ENCODE peak calls at places on chromosome 21, in four cellular contexts. One of them, this sample, is unnamed.

GRCh38 chr21:26966978-26967913 is at the start of gene ADAMTS5:
- DNase-seq in HepG2: no peak
- DNase-seq in K562: no peak
- DNase-seq in GM12878: no peak
- DNase-seq in this sample: peak

GRCh38 chr21:45421846-45422775 is 17.1 kb downstream of the COL18A1 start:
- DNase-seq in HepG2: no peak
- DNase-seq in K562: no peak
- DNase-seq in GM12878: no peak
- DNase-seq in this sample: no peak

GRCh38 chr21:44729336-44730027 is 18.1 kb upstream of the TSPEAR start:
- DNase-seq in HepG2: no peak
- DNase-seq in GM12878: no peak
- DNase-seq in K562: no peak
- DNase-seq in this sample: no peak

GRCh38 chr21:45887121-45887611 is 94.4 kb upstream of the COL6A1 start:
- DNase-seq in K562: no peak
- DNase-seq in GM12878: no peak
- DNase-seq in HepG2: no peak
- DNase-seq in this sample: no peak

GRCh38 chr21:46005081-46005480 is 23.5 kb downstream of the COL6A1 start:
- DNase-seq in GM12878: no peak
- DNase-seq in HepG2: no peak
- DNase-seq in K562: no peak
- DNase-seq in this sample: no peak

GRCh38 chr21:45863267-45863666 is 118.3 kb upstream of the COL6A1 start:
- DNase-seq in GM12878: no peak
- DNase-seq in K562: no peak
- DNase-seq in HepG2: no peak
- DNase-seq in this sample: no peak

GRCh38 chr21:18529253-18529652 is 125.7 kb upstream of the TMPRSS15 start:
- DNase-seq in K562: no peak
- DNase-seq in GM12878: no peak
- DNase-seq in HepG2: no peak
- DNase-seq in this sample: no peak

GRCh38 chr21:21003701-21004100 is 5.5 kb downstream of the NCAM2 start:
- DNase-seq in HepG2: peak
- DNase-seq in K562: peak
- DNase-seq in GM12878: no peak
- DNase-seq in this sample: peak

GRCh38 chr21:16388911-16389515 is 659.2 kb downstream of the USP25 start:
- DNase-seq in GM12878: no peak
- DNase-seq in HepG2: no peak
- DNase-seq in K562: no peak
- DNase-seq in this sample: no peak

GRCh38 chr21:28615276-28615675 is 377.4 kb downstream of the LTN1 start:
- DNase-seq in GM12878: no peak
- DNase-seq in HepG2: no peak
- DNase-seq in K562: no peak
- DNase-seq in this sample: no peak

GRCh38 chr21:28018741-28019669 is 973.7 kb downstream of the LTN1 start:
- DNase-seq in GM12878: no peak
- DNase-seq in K562: no peak
- DNase-seq in HepG2: no peak
- DNase-seq in this sample: no peak

GRCh38 chr21:27246741-27247140 is 279.9 kb upstream of the ADAMTS5 start:
- DNase-seq in GM12878: no peak
- DNase-seq in K562: no peak
- DNase-seq in HepG2: no peak
- DNase-seq in this sample: no peak

GRCh38 chr21:17406202-17406601 is 106.6 kb upstream of the CXADR start:
- DNase-seq in K562: no peak
- DNase-seq in GM12878: no peak
- DNase-seq in HepG2: no peak
- DNase-seq in this sample: no peak

GRCh38 chr21:44838038-44838895 is 20.4 kb upstream of the SUMO3 start:
- DNase-seq in K562: peak
- DNase-seq in GM12878: no peak
- DNase-seq in HepG2: no peak
- DNase-seq in this sample: no peak

GRCh38 chr21:29382029-29382654 is 83.4 kb downstream of the BACH1 start:
- DNase-seq in HepG2: peak
- DNase-seq in K562: no peak
- DNase-seq in GM12878: no peak
- DNase-seq in this sample: no peak

GRCh38 chr21:45427331-45428271 is 22.6 kb downstream of the COL18A1 start:
- DNase-seq in GM12878: no peak
- DNase-seq in K562: peak
- DNase-seq in HepG2: peak
- DNase-seq in this sample: no peak

GRCh38 chr21:31845151-31845550 is 27.7 kb upstream of the HUNK start:
- DNase-seq in K562: no peak
- DNase-seq in HepG2: no peak
- DNase-seq in GM12878: no peak
- DNase-seq in this sample: no peak

DNA sequence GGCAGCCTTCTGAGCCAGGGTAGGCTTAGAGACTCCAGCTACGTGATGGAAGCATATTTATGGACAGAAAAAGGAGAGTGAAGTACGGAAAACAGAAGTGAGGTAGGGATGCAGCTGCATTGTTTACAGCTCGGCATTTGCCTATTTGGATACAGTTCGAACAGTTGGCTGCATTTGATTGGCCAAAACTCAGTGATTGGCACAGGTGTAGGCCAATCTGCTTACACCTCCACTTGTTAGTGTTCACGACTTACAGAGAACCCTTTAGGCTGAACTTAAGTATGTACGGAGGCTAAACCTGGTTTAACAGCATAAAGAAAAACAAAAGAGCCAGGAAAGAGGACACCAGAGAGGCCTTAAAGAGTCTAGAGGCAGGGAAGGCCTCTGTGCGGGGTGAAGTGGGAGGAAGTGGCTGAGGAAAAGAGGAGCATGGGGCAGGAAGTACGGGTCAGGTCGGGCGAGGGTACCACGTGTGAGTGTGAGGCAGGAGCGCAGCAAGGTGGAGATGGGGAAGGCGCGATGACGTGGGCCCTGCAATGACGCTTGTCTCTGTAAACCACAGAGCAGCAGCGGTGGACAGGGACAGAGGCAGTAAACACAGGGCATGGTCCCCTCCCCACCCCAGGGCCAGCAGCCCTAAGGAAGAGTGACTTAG is 32.0 kb downstream of the RSPH1 start:
- DNase-seq in K562: no peak
- DNase-seq in GM12878: no peak
- DNase-seq in HepG2: peak
- DNase-seq in this sample: peak
- TF ChIP-seq SP1 in K562: no peak
- TF ChIP-seq SP1 in GM12878: peak
- TF ChIP-seq SP1 in HepG2: no peak
- TF ChIP-seq SP1 in this sample: no peak

DNA sequence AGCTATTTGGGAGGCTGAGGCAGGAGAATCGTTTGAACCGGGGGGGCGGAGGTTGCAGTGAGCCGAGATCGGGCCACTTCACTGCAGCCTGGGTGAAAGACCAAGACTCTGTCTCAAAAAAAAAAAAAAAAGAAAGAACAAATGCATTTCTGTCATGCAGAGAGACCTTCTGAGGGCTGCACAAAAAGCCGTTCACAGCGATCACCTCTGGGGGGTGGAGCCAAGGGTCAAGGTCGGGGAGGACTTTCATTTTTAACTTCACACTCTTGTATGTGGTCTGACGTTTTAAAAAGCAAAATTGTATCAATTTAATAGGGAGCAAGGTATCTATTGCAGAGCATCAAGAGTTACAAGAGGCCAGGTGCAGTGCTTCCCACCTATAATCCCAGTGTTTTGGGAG is 26.6 kb upstream of the CLDN14 start:
- DNase-seq in K562: no peak
- DNase-seq in HepG2: no peak
- DNase-seq in GM12878: no peak
- DNase-seq in this sample: no peak
- TF ChIP-seq BHLHE40 in K562: no peak
- TF ChIP-seq BHLHE40 in HepG2: no peak
- TF ChIP-seq BHLHE40 in GM12878: no peak
- TF ChIP-seq BHLHE40 in this sample: no peak

DNA sequence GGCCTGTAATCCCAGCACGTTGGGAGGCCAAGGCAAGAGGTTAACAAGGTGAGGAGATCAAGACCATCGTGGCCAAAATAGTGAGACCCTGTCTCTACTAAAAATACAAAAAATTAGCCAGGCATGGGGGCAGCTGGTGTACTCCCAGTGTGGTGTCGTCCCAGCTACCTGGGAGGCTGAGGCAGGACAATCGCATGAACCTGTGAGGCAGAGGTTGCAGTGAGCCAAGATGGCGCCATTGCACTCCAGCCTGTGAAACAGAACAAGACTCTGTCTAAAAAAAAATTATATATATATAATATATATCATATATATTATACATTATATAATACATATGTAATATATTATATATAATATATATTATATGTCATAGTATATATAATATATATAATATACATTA is 249.2 kb upstream of the TPTE start:
- DNase-seq in GM12878: no peak
- DNase-seq in K562: no peak
- DNase-seq in HepG2: peak
- DNase-seq in this sample: no peak
- TF ChIP-seq FOXM1 in GM12878: no peak
- TF ChIP-seq FOXM1 in K562: no peak
- TF ChIP-seq FOXM1 in HepG2: no peak
- TF ChIP-seq FOXM1 in this sample: no peak

GRCh38 chr21:30831194-30831765 is 1.7 kb upstream of the KRTAP7-1 start:
- DNase-seq in GM12878: no peak
- DNase-seq in K562: peak
- DNase-seq in HepG2: peak
- DNase-seq in this sample: peak
- TF ChIP-seq SP1 in GM12878: no peak
- TF ChIP-seq SP1 in K562: no peak
- TF ChIP-seq SP1 in HepG2: no peak
- TF ChIP-seq SP1 in this sample: no peak

GRCh38 chr21:35225573-35225972 is 176.5 kb upstream of the RUNX1 start:
- DNase-seq in K562: no peak
- DNase-seq in GM12878: no peak
- DNase-seq in HepG2: no peak
- DNase-seq in this sample: no peak

GRCh38 chr21:35223480-35224156 is 174.5 kb upstream of the RUNX1 start:
- DNase-seq in GM12878: no peak
- DNase-seq in HepG2: no peak
- DNase-seq in K562: no peak
- DNase-seq in this sample: no peak

GRCh38 chr21:35227774-35228173 is 178.7 kb upstream of the RUNX1 start:
- DNase-seq in HepG2: no peak
- DNase-seq in GM12878: no peak
- DNase-seq in K562: no peak
- DNase-seq in this sample: no peak

GRCh38 chr21:35226960-35227741 is 178.0 kb upstream of the RUNX1 start:
- DNase-seq in K562: no peak
- DNase-seq in HepG2: no peak
- DNase-seq in GM12878: peak
- DNase-seq in this sample: no peak

DNA sequence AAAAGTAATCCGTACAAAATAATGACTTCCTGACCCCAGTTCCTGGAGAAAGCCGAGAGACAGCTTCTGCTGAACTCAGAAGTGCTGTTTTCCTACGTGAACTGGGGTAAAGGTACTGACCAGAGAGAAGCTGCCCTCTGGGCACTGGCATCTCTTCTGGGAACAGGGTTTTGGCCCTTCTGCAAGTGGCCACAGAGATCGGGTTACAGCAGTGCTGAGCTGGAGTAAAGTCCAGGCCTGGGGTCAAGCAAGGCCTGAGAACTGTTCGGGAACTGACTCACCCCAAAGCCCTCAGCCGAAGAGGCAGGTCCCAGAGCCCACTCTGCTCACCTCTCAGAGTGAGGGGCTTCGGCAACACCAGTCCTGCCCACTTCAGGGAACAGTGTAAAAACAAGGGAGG is 177.2 kb upstream of the RUNX1 start:
- DNase-seq in K562: no peak
- DNase-seq in GM12878: no peak
- DNase-seq in HepG2: peak
- DNase-seq in this sample: no peak
- TF ChIP-seq BHLHE40 in K562: no peak
- TF ChIP-seq BHLHE40 in GM12878: no peak
- TF ChIP-seq BHLHE40 in HepG2: no peak
- TF ChIP-seq BHLHE40 in this sample: no peak

GRCh38 chr21:25733859-25734653 is 648 bp downstream of the ATP5PF start:
- DNase-seq in K562: no peak
- DNase-seq in GM12878: no peak
- DNase-seq in HepG2: peak
- DNase-seq in this sample: peak

GRCh38 chr21:25732091-25732760 is 2.5 kb downstream of the ATP5PF start:
- DNase-seq in GM12878: no peak
- DNase-seq in K562: no peak
- DNase-seq in HepG2: no peak
- DNase-seq in this sample: no peak

GRCh38 chr21:25735221-25735894 is 586 bp downstream of the GABPA start:
- DNase-seq in HepG2: peak
- DNase-seq in GM12878: no peak
- DNase-seq in K562: peak
- DNase-seq in this sample: peak

GRCh38 chr21:25734654-25735220 is at the start of the genes ATP5PF and GABPA:
- DNase-seq in K562: peak
- DNase-seq in GM12878: peak
- DNase-seq in HepG2: peak
- DNase-seq in this sample: peak

GRCh38 chr21:25735895-25736597 is 1.3 kb downstream of the GABPA start:
- DNase-seq in HepG2: peak
- DNase-seq in K562: no peak
- DNase-seq in GM12878: no peak
- DNase-seq in this sample: no peak
- TF ChIP-seq FOXM1 in HepG2: no peak
- TF ChIP-seq FOXM1 in K562: no peak
- TF ChIP-seq FOXM1 in GM12878: no peak
- TF ChIP-seq FOXM1 in this sample: no peak